ENCODE peak calls at places on chromosomes 13 and 19, in eight cellular contexts. One of them, this sample, is unnamed.

GRCh38 chr13:26707122-26708006 is 53.2 kb downstream of the GPR12 start:
- DNase-seq in SK-N-SH: peak; percentile 77
- DNase-seq in HCT116: peak; percentile 27
- DNase-seq in A549: peak; percentile 51
- DNase-seq in IMR-90: peak; percentile 58
- DNase-seq in GM12878: no peak
- DNase-seq in K562: peak; percentile 6
- DNase-seq in HepG2: peak; percentile 50
- DNase-seq in this sample: no peak

GRCh38 chr13:71831716-71832115 is 35.3 kb downstream of the DACH1 start:
- DNase-seq in SK-N-SH: no peak
- DNase-seq in HCT116: no peak
- DNase-seq in A549: no peak
- DNase-seq in IMR-90: no peak
- DNase-seq in GM12878: no peak
- DNase-seq in K562: no peak
- DNase-seq in HepG2: no peak
- DNase-seq in this sample: no peak

GRCh38 chr13:84025828-84026227 is 143.6 kb upstream of the SLITRK1 start:
- DNase-seq in SK-N-SH: no peak
- DNase-seq in HCT116: no peak
- DNase-seq in A549: no peak
- DNase-seq in IMR-90: no peak
- DNase-seq in GM12878: no peak
- DNase-seq in K562: no peak
- DNase-seq in HepG2: no peak
- DNase-seq in this sample: no peak

GRCh38 chr19:29644179-29644578 is 21.1 kb upstream of the PLEKHF1 start:
- DNase-seq in SK-N-SH: no peak
- DNase-seq in HCT116: no peak
- DNase-seq in A549: no peak
- DNase-seq in IMR-90: no peak
- DNase-seq in GM12878: no peak
- DNase-seq in K562: no peak
- DNase-seq in HepG2: no peak
- DNase-seq in this sample: no peak

GRCh38 chr19:35457173-35457572 is 9.1 kb downstream of the FFAR2 start:
- DNase-seq in SK-N-SH: no peak
- DNase-seq in HCT116: no peak
- DNase-seq in A549: no peak
- DNase-seq in IMR-90: no peak
- DNase-seq in GM12878: peak; percentile 68
- DNase-seq in K562: peak; percentile 3
- DNase-seq in HepG2: no peak
- DNase-seq in this sample: no peak

GRCh38 chr13:51590966-51591627 is 6.8 kb downstream of the WDFY2 start:
- DNase-seq in SK-N-SH: peak; percentile 41
- DNase-seq in HCT116: no peak
- DNase-seq in A549: peak; percentile 80
- DNase-seq in IMR-90: peak; percentile 90
- DNase-seq in GM12878: no peak
- DNase-seq in K562: peak; percentile 11
- DNase-seq in HepG2: peak; percentile 63
- DNase-seq in this sample: no peak

GRCh38 chr19:46515879-46516350 is 20.2 kb upstream of the PNMA8B start:
- DNase-seq in SK-N-SH: peak; percentile 77
- DNase-seq in HCT116: no peak
- DNase-seq in A549: peak; percentile 71
- DNase-seq in IMR-90: peak; percentile 33
- DNase-seq in GM12878: no peak
- DNase-seq in K562: peak; percentile 80
- DNase-seq in HepG2: peak; percentile 23
- DNase-seq in this sample: no peak

GRCh38 chr19:12783226-12783848 is 7.9 kb upstream of the JUNB start:
- DNase-seq in SK-N-SH: no peak
- DNase-seq in HCT116: no peak
- DNase-seq in A549: peak; percentile 47
- DNase-seq in IMR-90: no peak
- DNase-seq in GM12878: no peak
- DNase-seq in K562: no peak
- DNase-seq in HepG2: no peak
- DNase-seq in this sample: no peak

GRCh38 chr19:45821103-45821521 is 6.0 kb upstream of the RSPH6A start:
- DNase-seq in SK-N-SH: no peak
- DNase-seq in HCT116: no peak
- DNase-seq in A549: no peak
- DNase-seq in IMR-90: no peak
- DNase-seq in GM12878: no peak
- DNase-seq in K562: no peak
- DNase-seq in HepG2: no peak
- DNase-seq in this sample: no peak

GRCh38 chr19:7622933-7623685 is 6.2 kb downstream of the XAB2 start:
- DNase-seq in SK-N-SH: no peak
- DNase-seq in HCT116: no peak
- DNase-seq in A549: no peak
- DNase-seq in IMR-90: no peak
- DNase-seq in GM12878: no peak
- DNase-seq in K562: peak; percentile 86
- DNase-seq in HepG2: no peak
- DNase-seq in this sample: no peak

GRCh38 chr19:4529924-4530522 is 5.0 kb downstream of the PLIN5 start:
- DNase-seq in SK-N-SH: no peak
- DNase-seq in HCT116: no peak
- DNase-seq in A549: no peak
- DNase-seq in IMR-90: no peak
- DNase-seq in GM12878: no peak
- DNase-seq in K562: no peak
- DNase-seq in HepG2: no peak
- DNase-seq in this sample: no peak

GRCh38 chr13:105721056-105721455 is 814.4 kb downstream of the EFNB2 start:
- DNase-seq in SK-N-SH: no peak
- DNase-seq in HCT116: no peak
- DNase-seq in A549: no peak
- DNase-seq in IMR-90: no peak
- DNase-seq in GM12878: no peak
- DNase-seq in K562: no peak
- DNase-seq in HepG2: no peak
- DNase-seq in this sample: no peak

GRCh38 chr19:2255112-2255845 is 938 bp downstream of the JSRP1 start:
- DNase-seq in SK-N-SH: peak; percentile 78
- DNase-seq in HCT116: no peak
- DNase-seq in A549: no peak
- DNase-seq in IMR-90: no peak
- DNase-seq in GM12878: no peak
- DNase-seq in K562: no peak
- DNase-seq in HepG2: no peak
- DNase-seq in this sample: no peak

GRCh38 chr13:74132768-74133656 is 1.2 kb downstream of the KLF12 start:
- DNase-seq in SK-N-SH: peak; percentile 48
- DNase-seq in HCT116: no peak
- DNase-seq in A549: peak; percentile 2
- DNase-seq in IMR-90: peak; percentile 50
- DNase-seq in GM12878: no peak
- DNase-seq in K562: no peak
- DNase-seq in HepG2: no peak
- DNase-seq in this sample: peak; percentile 55

GRCh38 chr19:15112385-15112784 is 5.2 kb downstream of the SYDE1 start:
- DNase-seq in SK-N-SH: peak; percentile 49
- DNase-seq in HCT116: peak; percentile 60
- DNase-seq in A549: peak; percentile 34
- DNase-seq in IMR-90: no peak
- DNase-seq in GM12878: no peak
- DNase-seq in K562: peak; percentile 56
- DNase-seq in HepG2: peak; percentile 24
- DNase-seq in this sample: peak; percentile 50

GRCh38 chr13:100182894-100183490 is 94.1 kb downstream of the PCCA start:
- DNase-seq in SK-N-SH: no peak
- DNase-seq in HCT116: no peak
- DNase-seq in A549: no peak
- DNase-seq in IMR-90: no peak
- DNase-seq in GM12878: no peak
- DNase-seq in K562: no peak
- DNase-seq in HepG2: peak; percentile 53
- DNase-seq in this sample: no peak

GRCh38 chr19:33125929-33126388 is 6.0 kb upstream of the WDR88 start:
- DNase-seq in SK-N-SH: peak; percentile 81
- DNase-seq in HCT116: peak; percentile 28
- DNase-seq in A549: peak; percentile 85
- DNase-seq in IMR-90: peak; percentile 69
- DNase-seq in GM12878: peak; percentile 16
- DNase-seq in K562: peak; percentile 71
- DNase-seq in HepG2: peak; percentile 36
- DNase-seq in this sample: peak; percentile 58

DNA sequence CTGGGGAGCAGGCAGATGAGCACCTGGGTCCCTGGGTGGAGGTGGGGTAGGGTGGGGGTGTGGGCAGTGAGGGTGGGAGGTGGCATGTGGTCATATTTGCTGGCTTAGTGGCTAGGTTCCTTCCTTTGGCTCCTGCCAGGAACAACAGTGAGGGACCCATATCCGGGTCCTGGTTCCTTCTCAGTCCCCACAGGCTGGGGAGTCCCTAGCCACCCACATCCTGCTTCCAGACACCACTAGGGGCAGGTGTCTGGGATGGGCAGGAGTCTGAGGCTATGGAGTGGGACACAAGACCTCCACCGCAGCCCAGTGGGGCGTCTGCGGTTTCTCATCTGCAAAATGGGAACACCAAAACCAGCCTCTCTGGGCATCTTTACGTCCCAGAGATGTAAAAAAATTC is 828 bp upstream of the FCGBP start:
- DNase-seq in SK-N-SH: no peak
- DNase-seq in HCT116: no peak
- DNase-seq in A549: no peak
- DNase-seq in IMR-90: no peak
- DNase-seq in GM12878: no peak
- DNase-seq in K562: no peak
- DNase-seq in HepG2: no peak
- DNase-seq in this sample: no peak
- TF ChIP-seq RAD21 in SK-N-SH: no peak
- TF ChIP-seq RAD21 in HCT116: no peak
- TF ChIP-seq RAD21 in A549: no peak
- TF ChIP-seq RAD21 in IMR-90: no peak
- TF ChIP-seq RAD21 in GM12878: no peak
- TF ChIP-seq RAD21 in K562: no peak
- TF ChIP-seq RAD21 in HepG2: no peak
- TF ChIP-seq RAD21 in this sample: no peak

GRCh38 chr13:114065926-114066774 is 66.3 kb downstream of the RASA3 start:
- DNase-seq in SK-N-SH: no peak
- DNase-seq in HCT116: no peak
- DNase-seq in A549: no peak
- DNase-seq in IMR-90: no peak
- DNase-seq in GM12878: no peak
- DNase-seq in K562: no peak
- DNase-seq in HepG2: no peak
- DNase-seq in this sample: no peak
- TF ChIP-seq RAD21 in SK-N-SH: no peak
- TF ChIP-seq RAD21 in HCT116: no peak
- TF ChIP-seq RAD21 in A549: no peak
- TF ChIP-seq RAD21 in IMR-90: no peak
- TF ChIP-seq RAD21 in GM12878: no peak
- TF ChIP-seq RAD21 in K562: no peak
- TF ChIP-seq RAD21 in HepG2: no peak
- TF ChIP-seq RAD21 in this sample: no peak

GRCh38 chr13:111245781-111246384 is 74.6 kb upstream of the TEX29 start:
- DNase-seq in SK-N-SH: no peak
- DNase-seq in HCT116: no peak
- DNase-seq in A549: no peak
- DNase-seq in IMR-90: peak; percentile 56
- DNase-seq in GM12878: no peak
- DNase-seq in K562: no peak
- DNase-seq in HepG2: no peak
- DNase-seq in this sample: no peak

GRCh38 chr13:111247552-111247951 is 72.9 kb upstream of the TEX29 start:
- DNase-seq in SK-N-SH: no peak
- DNase-seq in HCT116: no peak
- DNase-seq in A549: no peak
- DNase-seq in IMR-90: no peak
- DNase-seq in GM12878: no peak
- DNase-seq in K562: no peak
- DNase-seq in HepG2: peak; percentile 36
- DNase-seq in this sample: no peak

GRCh38 chr13:111249637-111250360 is 70.6 kb upstream of the TEX29 start:
- DNase-seq in SK-N-SH: no peak
- DNase-seq in HCT116: no peak
- DNase-seq in A549: no peak
- DNase-seq in IMR-90: no peak
- DNase-seq in GM12878: no peak
- DNase-seq in K562: no peak
- DNase-seq in HepG2: no peak
- DNase-seq in this sample: no peak

GRCh38 chr13:111251646-111252448 is 68.6 kb upstream of the TEX29 start:
- DNase-seq in SK-N-SH: peak; percentile 37
- DNase-seq in HCT116: no peak
- DNase-seq in A549: no peak
- DNase-seq in IMR-90: no peak
- DNase-seq in GM12878: no peak
- DNase-seq in K562: no peak
- DNase-seq in HepG2: no peak
- DNase-seq in this sample: no peak

DNA sequence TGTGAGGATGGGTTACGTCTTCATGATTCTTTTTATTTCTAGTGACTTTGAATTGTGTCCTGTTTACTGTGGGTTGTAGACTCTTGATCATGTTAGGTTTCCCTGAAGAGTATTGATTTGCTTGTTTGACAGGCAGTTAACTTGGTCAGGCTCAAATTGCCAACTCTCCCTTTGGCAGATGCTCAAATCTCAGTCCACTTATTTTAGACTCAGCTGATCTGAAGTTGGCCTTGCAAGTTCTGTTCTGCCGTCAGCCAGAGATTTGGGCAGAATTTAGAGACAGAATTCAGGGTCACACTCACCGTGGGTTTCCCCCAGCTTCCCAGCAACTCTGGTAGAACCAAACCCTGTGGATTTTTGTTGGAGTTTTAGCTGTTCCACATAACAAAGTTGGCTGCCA is 71.6 kb upstream of the TEX29 start:
- DNase-seq in SK-N-SH: no peak
- DNase-seq in HCT116: no peak
- DNase-seq in A549: no peak
- DNase-seq in IMR-90: no peak
- DNase-seq in GM12878: no peak
- DNase-seq in K562: no peak
- DNase-seq in HepG2: no peak
- DNase-seq in this sample: no peak
- TF ChIP-seq RAD21 in SK-N-SH: no peak
- TF ChIP-seq RAD21 in HCT116: no peak
- TF ChIP-seq RAD21 in A549: no peak
- TF ChIP-seq RAD21 in IMR-90: no peak
- TF ChIP-seq RAD21 in GM12878: no peak
- TF ChIP-seq RAD21 in K562: no peak
- TF ChIP-seq RAD21 in HepG2: no peak
- TF ChIP-seq RAD21 in this sample: no peak

DNA sequence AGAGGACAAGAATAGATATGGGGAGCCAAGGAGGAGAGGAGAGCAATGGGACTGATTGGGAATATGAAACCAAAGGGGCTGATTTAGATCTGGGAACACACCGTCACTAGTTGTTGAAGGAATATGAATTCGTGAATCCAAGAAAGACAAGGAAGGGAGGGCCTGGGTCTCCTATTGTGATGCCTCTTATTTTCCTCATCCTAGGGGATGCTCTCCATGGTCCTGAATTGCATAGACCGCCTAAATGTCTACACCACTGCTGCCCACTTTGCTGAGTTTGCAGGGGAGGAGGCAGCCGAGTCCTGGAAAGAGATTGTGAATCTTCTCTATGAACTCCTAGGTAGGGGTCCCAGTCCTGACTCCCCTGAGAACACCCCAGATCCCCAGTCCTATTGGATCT is 21.5 kb downstream of the RYR1 start:
- DNase-seq in SK-N-SH: no peak
- DNase-seq in HCT116: no peak
- DNase-seq in A549: no peak
- DNase-seq in IMR-90: peak; percentile 15
- DNase-seq in GM12878: no peak
- DNase-seq in K562: no peak
- DNase-seq in HepG2: peak; percentile 18
- DNase-seq in this sample: no peak
- TF ChIP-seq RAD21 in SK-N-SH: no peak
- TF ChIP-seq RAD21 in HCT116: no peak
- TF ChIP-seq RAD21 in A549: no peak
- TF ChIP-seq RAD21 in IMR-90: no peak
- TF ChIP-seq RAD21 in GM12878: no peak
- TF ChIP-seq RAD21 in K562: no peak
- TF ChIP-seq RAD21 in HepG2: no peak
- TF ChIP-seq RAD21 in this sample: no peak